ENCODE peak calls at places on chromosomes 13 and 19, in ten cellular contexts. Y is RCC 7860, T is glutamatergic neuron, C is neural progenitor cell, E is right cardiac atrium, G is thoracic aorta, D is lower leg skin, V is skeletal muscle cell, L is naive B cell, A is stomach. M is an unnamed sample.

GRCh38 chr13:23510979-23511735 is 59.1 kb upstream of the TNFRSF19 start:
- DNase-seq in Y (peak), T (peak), C (peak), E (no peak), G (no peak), D (no peak), V (no peak), L (peak), A (no peak), M (peak)

GRCh38 chr13:40673061-40673397 is 6.6 kb upstream of the FOXO1 start:
- DNase-seq in Y (no peak), T (no peak), C (no peak), E (no peak), G (no peak), D (no peak), V (no peak), L (no peak), A (no peak), M (no peak)

GRCh38 chr19:57249329-57249728 is 8.9 kb downstream of the ZNF805 start:
- DNase-seq in Y (no peak), T (no peak), C (no peak), E (no peak), G (no peak), D (no peak), V (no peak), L (no peak), A (no peak), M (no peak)

GRCh38 chr13:31814523-31814922 is 75.2 kb downstream of the RXFP2 start:
- DNase-seq in Y (no peak), T (no peak), C (no peak), E (no peak), G (no peak), D (no peak), V (no peak), L (no peak), A (no peak), M (no peak)

GRCh38 chr19:49558591-49558990 is 21.8 kb downstream of the NOSIP start:
- DNase-seq in Y (no peak), T (no peak), C (no peak), E (no peak), G (no peak), D (no peak), V (no peak), L (no peak), A (no peak), M (no peak)

GRCh38 chr19:34642241-34642640 is 34.7 kb downstream of the SCGB2B2 start:
- DNase-seq in Y (no peak), T (no peak), C (no peak), E (no peak), G (no peak), D (no peak), V (no peak), L (no peak), A (no peak), M (no peak)

GRCh38 chr19:38134538-38135149 is 89.4 kb downstream of the DPF1 start:
- DNase-seq in Y (peak), T (peak), C (peak), E (no peak), G (no peak), D (no peak), V (no peak), L (peak), A (peak), M (peak)

GRCh38 chr13:63124863-63125262 is 1709.2 kb upstream of the PCDH20 start:
- DNase-seq in Y (peak), T (no peak), C (no peak), E (no peak), G (no peak), D (no peak), V (no peak), L (no peak), A (no peak), M (peak)

GRCh38 chr13:60701919-60702318 is 304.9 kb downstream of the TDRD3 start:
- DNase-seq in Y (no peak), T (no peak), C (peak), E (no peak), G (no peak), D (no peak), V (no peak), L (no peak), A (no peak), M (no peak)

GRCh38 chr13:106507560-106508274 is 27.7 kb downstream of the EFNB2 start:
- DNase-seq in Y (peak), T (no peak), C (peak), E (no peak), G (no peak), D (no peak), V (peak), L (no peak), A (no peak), M (peak)

GRCh38 chr13:37657134-37657533 is 58.6 kb upstream of the POSTN start:
- DNase-seq in Y (peak), T (no peak), C (no peak), E (no peak), G (no peak), D (no peak), V (peak), L (no peak), A (no peak), M (no peak)

GRCh38 chr13:110308377-110309158 is 1.5 kb downstream of the COL4A2 start:
- DNase-seq in Y (no peak), T (no peak), C (peak), E (peak), G (no peak), D (peak), V (no peak), L (no peak), A (no peak), M (peak)

GRCh38 chr13:97339019-97339988 is 94.7 kb upstream of the RAP2A start:
- DNase-seq in Y (no peak), T (no peak), C (no peak), E (peak), G (peak), D (no peak), V (peak), L (no peak), A (peak), M (no peak)

GRCh38 chr19:18417250-18418033 is 1.8 kb upstream of the SSBP4 start:
- DNase-seq in Y (peak), T (peak), C (peak), E (peak), G (no peak), D (peak), V (peak), L (no peak), A (no peak), M (peak)

M was measured in SJCRH30.